ENCODE peak calls at places on chromosome 9, in eight cellular contexts. One of them, this sample, is unnamed.

GRCh38 chr9:982660-983240 is 6.3 kb downstream of the DMRT3 start:
- DNase-seq in WERI-Rb-1: no peak
- DNase-seq in activated T-cell treated with anti-CD3 and anti-CD28 coated beads, Interleukin-2, amount 50 U/mL, for 48 hours: no peak
- DNase-seq in HTR-8/SVneo: no peak
- DNase-seq in NCI-H146: no peak
- DNase-seq in M059J: peak; percentile 48
- DNase-seq in GM23338: no peak
- DNase-seq in AG08395: no peak
- DNase-seq in this sample: no peak

GRCh38 chr9:88942411-88942810 is 48.9 kb upstream of the S1PR3 start:
- DNase-seq in WERI-Rb-1: no peak
- DNase-seq in activated T-cell treated with anti-CD3 and anti-CD28 coated beads, Interleukin-2, amount 50 U/mL, for 48 hours: no peak
- DNase-seq in HTR-8/SVneo: no peak
- DNase-seq in NCI-H146: no peak
- DNase-seq in M059J: no peak
- DNase-seq in GM23338: no peak
- DNase-seq in AG08395: no peak
- DNase-seq in this sample: no peak

GRCh38 chr9:70947086-70947485 is 174.3 kb downstream of the TRPM3 start:
- DNase-seq in WERI-Rb-1: no peak
- DNase-seq in activated T-cell treated with anti-CD3 and anti-CD28 coated beads, Interleukin-2, amount 50 U/mL, for 48 hours: no peak
- DNase-seq in HTR-8/SVneo: no peak
- DNase-seq in NCI-H146: no peak
- DNase-seq in M059J: peak; percentile 44
- DNase-seq in GM23338: no peak
- DNase-seq in AG08395: no peak
- DNase-seq in this sample: no peak

GRCh38 chr9:134545213-134546211 is 96.1 kb upstream of the COL5A1 start:
- DNase-seq in WERI-Rb-1: no peak
- DNase-seq in activated T-cell treated with anti-CD3 and anti-CD28 coated beads, Interleukin-2, amount 50 U/mL, for 48 hours: no peak
- DNase-seq in HTR-8/SVneo: no peak
- DNase-seq in NCI-H146: no peak
- DNase-seq in M059J: no peak
- DNase-seq in GM23338: no peak
- DNase-seq in AG08395: peak; percentile 84
- DNase-seq in this sample: no peak

GRCh38 chr9:109859447-109859846 is 79.4 kb downstream of the PALM2AKAP2 start:
- DNase-seq in WERI-Rb-1: no peak
- DNase-seq in activated T-cell treated with anti-CD3 and anti-CD28 coated beads, Interleukin-2, amount 50 U/mL, for 48 hours: no peak
- DNase-seq in HTR-8/SVneo: no peak
- DNase-seq in NCI-H146: no peak
- DNase-seq in M059J: no peak
- DNase-seq in GM23338: no peak
- DNase-seq in AG08395: no peak
- DNase-seq in this sample: no peak

GRCh38 chr9:35521708-35522107 is 31.8 kb downstream of the RUSC2 start:
- DNase-seq in WERI-Rb-1: no peak
- DNase-seq in activated T-cell treated with anti-CD3 and anti-CD28 coated beads, Interleukin-2, amount 50 U/mL, for 48 hours: no peak
- DNase-seq in HTR-8/SVneo: no peak
- DNase-seq in NCI-H146: no peak
- DNase-seq in M059J: peak; percentile 63
- DNase-seq in GM23338: no peak
- DNase-seq in AG08395: peak; percentile 51
- DNase-seq in this sample: no peak

GRCh38 chr9:114957558-114957957 is 27.2 kb upstream of the TNFSF8 start:
- DNase-seq in WERI-Rb-1: no peak
- DNase-seq in activated T-cell treated with anti-CD3 and anti-CD28 coated beads, Interleukin-2, amount 50 U/mL, for 48 hours: no peak
- DNase-seq in HTR-8/SVneo: no peak
- DNase-seq in NCI-H146: no peak
- DNase-seq in M059J: no peak
- DNase-seq in GM23338: no peak
- DNase-seq in AG08395: no peak
- DNase-seq in this sample: no peak

GRCh38 chr9:137435980-137436760 is 5.0 kb downstream of the ENTPD8 start:
- DNase-seq in WERI-Rb-1: no peak
- DNase-seq in activated T-cell treated with anti-CD3 and anti-CD28 coated beads, Interleukin-2, amount 50 U/mL, for 48 hours: no peak
- DNase-seq in HTR-8/SVneo: peak; percentile 84
- DNase-seq in NCI-H146: no peak
- DNase-seq in M059J: peak; percentile 94
- DNase-seq in GM23338: no peak
- DNase-seq in AG08395: peak; percentile 98
- DNase-seq in this sample: no peak

GRCh38 chr9:21607576-21607975 is 125.5 kb upstream of the IFNE start:
- DNase-seq in WERI-Rb-1: no peak
- DNase-seq in activated T-cell treated with anti-CD3 and anti-CD28 coated beads, Interleukin-2, amount 50 U/mL, for 48 hours: no peak
- DNase-seq in HTR-8/SVneo: no peak
- DNase-seq in NCI-H146: no peak
- DNase-seq in M059J: peak; percentile 74
- DNase-seq in GM23338: no peak
- DNase-seq in AG08395: no peak
- DNase-seq in this sample: no peak

GRCh38 chr9:134418986-134419683 is 92.9 kb downstream of the RXRA start:
- DNase-seq in WERI-Rb-1: no peak
- DNase-seq in activated T-cell treated with anti-CD3 and anti-CD28 coated beads, Interleukin-2, amount 50 U/mL, for 48 hours: no peak
- DNase-seq in HTR-8/SVneo: no peak
- DNase-seq in NCI-H146: no peak
- DNase-seq in M059J: no peak
- DNase-seq in GM23338: no peak
- DNase-seq in AG08395: no peak
- DNase-seq in this sample: no peak

GRCh38 chr9:114487607-114488300 is 17.5 kb downstream of the WHRN start:
- DNase-seq in WERI-Rb-1: peak; percentile 84
- DNase-seq in activated T-cell treated with anti-CD3 and anti-CD28 coated beads, Interleukin-2, amount 50 U/mL, for 48 hours: peak; percentile 77
- DNase-seq in HTR-8/SVneo: peak; percentile 67
- DNase-seq in NCI-H146: peak; percentile 46
- DNase-seq in M059J: peak; percentile 83
- DNase-seq in GM23338: peak; percentile 87
- DNase-seq in AG08395: peak; percentile 87
- DNase-seq in this sample: peak; percentile 74

GRCh38 chr9:106994463-106994862 is 131.5 kb downstream of the ZNF462 start:
- DNase-seq in WERI-Rb-1: no peak
- DNase-seq in activated T-cell treated with anti-CD3 and anti-CD28 coated beads, Interleukin-2, amount 50 U/mL, for 48 hours: no peak
- DNase-seq in HTR-8/SVneo: no peak
- DNase-seq in NCI-H146: no peak
- DNase-seq in M059J: no peak
- DNase-seq in GM23338: no peak
- DNase-seq in AG08395: no peak
- DNase-seq in this sample: no peak

GRCh38 chr9:28177925-28178324 is 604.6 kb upstream of the C9orf72 start:
- DNase-seq in WERI-Rb-1: no peak
- DNase-seq in activated T-cell treated with anti-CD3 and anti-CD28 coated beads, Interleukin-2, amount 50 U/mL, for 48 hours: no peak
- DNase-seq in HTR-8/SVneo: no peak
- DNase-seq in NCI-H146: no peak
- DNase-seq in M059J: no peak
- DNase-seq in GM23338: no peak
- DNase-seq in AG08395: no peak
- DNase-seq in this sample: no peak

GRCh38 chr9:121744002-121744686 is 92.7 kb downstream of the DAB2IP start:
- DNase-seq in WERI-Rb-1: peak; percentile 80
- DNase-seq in activated T-cell treated with anti-CD3 and anti-CD28 coated beads, Interleukin-2, amount 50 U/mL, for 48 hours: peak; percentile 55
- DNase-seq in HTR-8/SVneo: peak; percentile 29
- DNase-seq in NCI-H146: peak; percentile 5
- DNase-seq in M059J: peak; percentile 62
- DNase-seq in GM23338: peak; percentile 55
- DNase-seq in AG08395: peak; percentile 65
- DNase-seq in this sample: peak; percentile 16

GRCh38 chr9:97907051-97907450 is 15.2 kb downstream of the TRMO start:
- DNase-seq in WERI-Rb-1: no peak
- DNase-seq in activated T-cell treated with anti-CD3 and anti-CD28 coated beads, Interleukin-2, amount 50 U/mL, for 48 hours: no peak
- DNase-seq in HTR-8/SVneo: no peak
- DNase-seq in NCI-H146: no peak
- DNase-seq in M059J: no peak
- DNase-seq in GM23338: no peak
- DNase-seq in AG08395: no peak
- DNase-seq in this sample: no peak

GRCh38 chr9:137319976-137320551 is 18.0 kb upstream of the NRARP start:
- DNase-seq in WERI-Rb-1: no peak
- DNase-seq in activated T-cell treated with anti-CD3 and anti-CD28 coated beads, Interleukin-2, amount 50 U/mL, for 48 hours: peak; percentile 17
- DNase-seq in HTR-8/SVneo: no peak
- DNase-seq in NCI-H146: no peak
- DNase-seq in M059J: no peak
- DNase-seq in GM23338: no peak
- DNase-seq in AG08395: peak; percentile 1
- DNase-seq in this sample: no peak

GRCh38 chr9:36793277-36793676 is 220.6 kb downstream of the MELK start:
- DNase-seq in WERI-Rb-1: peak; percentile 49
- DNase-seq in activated T-cell treated with anti-CD3 and anti-CD28 coated beads, Interleukin-2, amount 50 U/mL, for 48 hours: peak; percentile 31
- DNase-seq in HTR-8/SVneo: no peak
- DNase-seq in NCI-H146: no peak
- DNase-seq in M059J: no peak
- DNase-seq in GM23338: peak; percentile 63
- DNase-seq in AG08395: no peak
- DNase-seq in this sample: no peak

GRCh38 chr9:93133641-93134017 is 422 bp downstream of the NINJ1 start:
- DNase-seq in WERI-Rb-1: peak; percentile 59
- DNase-seq in activated T-cell treated with anti-CD3 and anti-CD28 coated beads, Interleukin-2, amount 50 U/mL, for 48 hours: peak; percentile 76
- DNase-seq in HTR-8/SVneo: peak; percentile 72
- DNase-seq in NCI-H146: peak; percentile 58
- DNase-seq in M059J: peak; percentile 90
- DNase-seq in GM23338: peak; percentile 65
- DNase-seq in AG08395: peak; percentile 89
- DNase-seq in this sample: no peak

This sample was measured in NCI-H1436.